ENCODE peak calls at places on chromosomes 6 and 20, in seven cellular contexts. E is RWPE1, A is mucosa of gallbladder, S is cardiac fibroblast, C is neural progenitor cell, D is naive B cell, O is left cardiac atrium. U is an unnamed sample.
A peak's percentile ranks its signal among the peaks of the same experiment; 100 is the strongest.

GRCh38 chr6:135280375-135281136 is 99.4 kb downstream of the MYB start:
- DNase-seq in D (peak; percentile 22), S (peak; percentile 71), O (no peak), A (no peak), C (no peak), E (peak; percentile 6), U (no peak)

GRCh38 chr6:34580707-34581560 is 24.8 kb upstream of the SPDEF start:
- DNase-seq in A (no peak), C (no peak), E (no peak), S (peak; percentile 80), D (no peak), O (no peak), U (no peak)

GRCh38 chr6:35736293-35736894 is 438 bp upstream of the ARMC12 start:
- DNase-seq in O (peak; percentile 78), S (peak; percentile 75), E (peak; percentile 78), C (peak; percentile 79), A (peak; percentile 77), D (peak; percentile 82), U (no peak)

GRCh38 chr6:163200299-163201093 is 214.0 kb upstream of the QKI start:
- DNase-seq in S (no peak), A (no peak), E (no peak), O (no peak), C (no peak), D (no peak), U (no peak)

GRCh38 chr6:148128014-148128730 is 214.5 kb upstream of the SASH1 start:
- DNase-seq in A (no peak), E (peak; percentile 30), C (no peak), S (no peak), D (no peak), O (no peak), U (peak; percentile 31)

GRCh38 chr20:54650201-54650722 is 174.9 kb downstream of the DOK5 start:
- DNase-seq in D (no peak), A (no peak), S (peak; percentile 5), O (no peak), E (no peak), C (no peak), U (no peak)

GRCh38 chr20:41587956-41588355 is 30.2 kb downstream of the CHD6 start:
- DNase-seq in A (no peak), O (no peak), C (no peak), D (no peak), S (peak; percentile 60), E (peak; percentile 79), U (no peak)

GRCh38 chr6:34493344-34493743 is 27.5 kb downstream of the PACSIN1 start:
- DNase-seq in A (no peak), S (no peak), D (no peak), O (no peak), E (no peak), C (no peak), U (no peak)

GRCh38 chr6:8177721-8178120 is 75.4 kb upstream of the EEF1E1 start:
- DNase-seq in C (no peak), D (no peak), O (no peak), A (no peak), S (no peak), E (no peak), U (no peak)

GRCh38 chr6:3455490-3456394 is 1.1 kb downstream of the SLC22A23 start:
- DNase-seq in C (peak; percentile 55), O (peak; percentile 37), D (peak; percentile 13), E (peak; percentile 34), A (no peak), S (no peak), U (no peak)

GRCh38 chr20:63653974-63654680 is 903 bp upstream of the STMN3 start:
- DNase-seq in E (no peak), A (no peak), D (no peak), S (no peak), C (no peak), O (no peak), U (no peak)

GRCh38 chr6:149060985-149061760 is 256.3 kb upstream of the TAB2 start:
- DNase-seq in C (no peak), A (peak; percentile 39), O (peak; percentile 21), S (peak; percentile 46), E (peak; percentile 23), D (no peak), U (peak; percentile 5)

GRCh38 chr6:139381216-139381615 is 6.8 kb upstream of the CITED2 start:
- DNase-seq in E (no peak), A (no peak), C (no peak), O (no peak), S (peak; percentile 39), D (no peak), U (no peak)

GRCh38 chr6:75849329-75850025 is 100.4 kb downstream of the MYO6 start:
- DNase-seq in S (peak; percentile 3), D (no peak), A (peak; percentile 27), E (no peak), C (no peak), O (no peak), U (no peak)

GRCh38 chr6:140051521-140052455 is 677.3 kb upstream of the CITED2 start:
- DNase-seq in O (no peak), C (no peak), D (no peak), S (peak; percentile 95), A (no peak), E (peak; percentile 86), U (peak; percentile 82)

GRCh38 chr20:59933849-59934585 is 580 bp upstream of the SYCP2 start:
- DNase-seq in S (peak; percentile 70), A (peak; percentile 78), O (peak; percentile 85), D (peak; percentile 79), E (peak; percentile 92), C (peak; percentile 83), U (no peak)

GRCh38 chr6:52596371-52597028 is 19.6 kb upstream of the TRAM2 start:
- DNase-seq in D (no peak), C (no peak), E (no peak), A (no peak), O (no peak), S (peak; percentile 84), U (no peak)

GRCh38 chr6:168785720-168786511 is 344.9 kb downstream of the SMOC2 start:
- DNase-seq in E (peak; percentile 7), S (no peak), O (no peak), A (no peak), D (no peak), C (no peak), U (no peak)

GRCh38 chr6:11040134-11040533 is 4.0 kb downstream of the ELOVL2 start:
- DNase-seq in C (no peak), O (no peak), E (no peak), D (no peak), S (no peak), A (no peak), U (no peak)

GRCh38 chr20:35129647-35130069 is 17.5 kb downstream of the EDEM2 start:
- DNase-seq in E (no peak), A (no peak), O (no peak), D (no peak), S (peak; percentile 42), C (no peak), U (no peak)

GRCh38 chr6:111922454-111923297 is 49.4 kb upstream of the FYN start:
- DNase-seq in E (no peak), C (peak; percentile 17), D (no peak), S (peak; percentile 52), O (no peak), A (no peak), U (peak; percentile 14)

GRCh38 chr6:107116328-107116892 is 1.1 kb upstream of the BEND3 start:
- DNase-seq in S (no peak), E (no peak), A (peak; percentile 36), D (peak; percentile 51), C (peak; percentile 67), O (peak; percentile 26), U (no peak)

GRCh38 chr6:110325197-110325596 is 33.0 kb downstream of the METTL24 start:
- DNase-seq in C (no peak), A (peak; percentile 45), D (no peak), S (peak; percentile 71), E (no peak), O (no peak), U (peak; percentile 12)

GRCh38 chr6:16337280-16337975 is 99.0 kb downstream of the GMPR start:
- DNase-seq in S (peak; percentile 99), A (peak; percentile 88), D (no peak), O (peak; percentile 96), E (no peak), C (no peak), U (no peak)

GRCh38 chr20:14860410-14860814 is 523.0 kb upstream of the FLRT3 start:
- DNase-seq in D (no peak), C (peak; percentile 76), A (no peak), S (no peak), E (no peak), O (no peak), U (no peak)

GRCh38 chr6:118188561-118188960 is 281.5 kb downstream of the SLC35F1 start:
- DNase-seq in A (no peak), E (no peak), D (no peak), O (no peak), C (no peak), S (no peak), U (no peak)

GRCh38 chr6:19329078-19329477 is 508.1 kb upstream of the ID4 start:
- DNase-seq in C (no peak), A (no peak), D (no peak), S (no peak), O (no peak), E (no peak), U (no peak)

GRCh38 chr6:5071216-5071615 is 13.9 kb upstream of the PPP1R3G start:
- DNase-seq in C (no peak), D (no peak), E (no peak), O (no peak), S (no peak), A (no peak), U (no peak)

GRCh38 chr20:39390186-39390585 is 428.0 kb downstream of the DHX35 start:
- DNase-seq in A (no peak), S (no peak), O (peak; percentile 22), C (no peak), E (no peak), D (no peak), U (no peak)

GRCh38 chr6:130600880-130601341 is 226.3 kb upstream of the SMLR1 start:
- DNase-seq in A (no peak), C (no peak), E (no peak), O (no peak), D (no peak), S (peak; percentile 28), U (peak; percentile 44)